ENCODE peak calls at places on chromosome 19, in nine cellular contexts. W, B, S, O, M, R, K, E and Q are unnamed samples.

GRCh38 chr19:41755328-41755913 is at the start of gene CEACAM6:
- DNase-seq in M (no peak), S (no peak), R (no peak), E (no peak), B (no peak), W (no peak), O (no peak), K (no peak), Q (no peak)

GRCh38 chr19:58181902-58182576 is 822 bp upstream of the ZNF274 start:
- DNase-seq in O (peak; percentile 34), B (peak; percentile 20), S (peak; percentile 60), R (peak; percentile 30), K (no peak), W (no peak), M (peak; percentile 67), E (peak; percentile 76), Q (no peak)

GRCh38 chr19:2546128-2547032 is 70.5 kb downstream of the GADD45B start:
- DNase-seq in S (no peak), M (no peak), B (peak; percentile 38), W (no peak), R (no peak), E (no peak), O (no peak), K (no peak), Q (no peak)

GRCh38 chr19:5112175-5112574 is 143.3 kb downstream of the KDM4B start:
- DNase-seq in W (no peak), M (no peak), K (no peak), E (no peak), R (no peak), O (no peak), S (no peak), B (no peak), Q (no peak)

GRCh38 chr19:8323781-8324185 is 2.5 kb downstream of the RPS28 start:
- DNase-seq in E (no peak), K (no peak), R (no peak), W (no peak), O (no peak), B (no peak), S (no peak), M (no peak), Q (no peak)

GRCh38 chr19:29858000-29858596 is 46.3 kb downstream of the CCNE1 start:
- DNase-seq in O (peak; percentile 28), M (peak; percentile 22), S (peak; percentile 37), E (peak; percentile 26), B (no peak), K (no peak), R (no peak), W (no peak), Q (no peak)

GRCh38 chr19:6750062-6750461 is 10.6 kb downstream of the TRIP10 start:
- DNase-seq in R (no peak), S (no peak), E (no peak), M (no peak), O (no peak), K (no peak), W (no peak), B (peak; percentile 71), Q (no peak)

GRCh38 chr19:18723871-18724377 is 40.4 kb downstream of the CRTC1 start:
- DNase-seq in B (no peak), O (no peak), S (no peak), M (no peak), E (no peak), W (no peak), R (no peak), K (no peak), Q (no peak)

GRCh38 chr19:17394891-17395415 is 957 bp upstream of the CCDC194 start:
- DNase-seq in M (peak; percentile 84), B (peak; percentile 27), O (peak; percentile 74), W (no peak), K (peak; percentile 46), R (peak; percentile 37), E (peak; percentile 74), S (peak; percentile 50), Q (peak; percentile 71)

GRCh38 chr19:46355991-46356669 is 9.2 kb downstream of the PPP5C start:
- DNase-seq in B (no peak), R (no peak), W (no peak), E (no peak), S (no peak), K (no peak), M (no peak), O (no peak), Q (no peak)

GRCh38 chr19:14080887-14081796 is 4.4 kb downstream of the C19orf67 start:
- DNase-seq in M (peak; percentile 100), R (peak; percentile 98), S (peak; percentile 100), E (peak; percentile 99), W (peak; percentile 99), O (peak; percentile 99), B (peak; percentile 100), K (peak; percentile 98), Q (peak; percentile 99)

GRCh38 chr19:10107254-10107653 is 1.1 kb downstream of the PPAN start:
- DNase-seq in R (no peak), S (no peak), E (no peak), W (no peak), M (no peak), B (no peak), O (no peak), K (no peak), Q (no peak)

GRCh38 chr19:4916292-4917082 is 7.2 kb downstream of the UHRF1 start:
- DNase-seq in B (no peak), W (no peak), R (no peak), K (no peak), E (no peak), S (no peak), M (no peak), O (no peak), Q (no peak)

GRCh38 chr19:42122691-42123607 is 9.3 kb downstream of the POU2F2 start:
- DNase-seq in K (no peak), R (no peak), O (no peak), W (peak; percentile 68), B (no peak), E (no peak), M (no peak), S (no peak), Q (no peak)

GRCh38 chr19:48393559-48394330 is at the start of gene GRIN2D:
- DNase-seq in E (peak; percentile 30), B (peak; percentile 26), W (no peak), S (peak; percentile 26), O (peak; percentile 68), R (no peak), K (no peak), M (peak; percentile 72), Q (no peak)
- TF ChIP-seq EZH2 in E (no peak), B (peak; percentile 87), W (no peak), S (no peak), O (no peak), R (peak; percentile 40), K (peak; percentile 79), M (no peak), Q (no peak)

GRCh38 chr19:709196-709964 is 645 bp downstream of the PALM start:
- DNase-seq in R (no peak), M (no peak), W (no peak), K (no peak), B (no peak), E (no peak), O (no peak), S (no peak), Q (no peak)
- TF ChIP-seq EZH2 in R (no peak), M (no peak), W (no peak), K (no peak), B (peak; percentile 74), E (no peak), O (peak; percentile 65), S (no peak), Q (no peak)

DNA sequence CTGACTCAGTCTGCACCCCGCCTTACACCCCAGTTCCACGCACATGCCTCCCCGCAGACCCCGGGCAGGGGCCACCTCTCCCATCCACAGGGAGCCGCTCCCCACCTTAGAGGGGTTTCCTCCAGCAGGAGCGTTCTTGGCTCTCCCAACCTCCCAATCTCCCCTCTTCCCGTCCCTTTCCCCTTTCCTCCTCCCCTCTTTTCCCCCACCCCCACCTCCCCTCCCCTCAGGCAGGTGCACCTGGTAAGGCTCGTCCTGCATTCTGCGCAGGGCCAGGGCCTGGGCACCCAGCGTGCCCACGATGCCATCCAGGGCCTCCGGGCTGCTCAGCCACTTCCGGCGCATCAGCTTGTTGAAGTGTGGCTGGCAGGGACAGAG is 27.3 kb downstream of the EXOC3L2 start:
- DNase-seq in W (no peak), E (no peak), K (no peak), B (no peak), R (no peak), M (no peak), S (no peak), O (no peak), Q (no peak)
- TF ChIP-seq EZH2 in W (no peak), E (no peak), K (no peak), B (no peak), R (no peak), M (no peak), S (no peak), O (no peak), Q (no peak)

DNA sequence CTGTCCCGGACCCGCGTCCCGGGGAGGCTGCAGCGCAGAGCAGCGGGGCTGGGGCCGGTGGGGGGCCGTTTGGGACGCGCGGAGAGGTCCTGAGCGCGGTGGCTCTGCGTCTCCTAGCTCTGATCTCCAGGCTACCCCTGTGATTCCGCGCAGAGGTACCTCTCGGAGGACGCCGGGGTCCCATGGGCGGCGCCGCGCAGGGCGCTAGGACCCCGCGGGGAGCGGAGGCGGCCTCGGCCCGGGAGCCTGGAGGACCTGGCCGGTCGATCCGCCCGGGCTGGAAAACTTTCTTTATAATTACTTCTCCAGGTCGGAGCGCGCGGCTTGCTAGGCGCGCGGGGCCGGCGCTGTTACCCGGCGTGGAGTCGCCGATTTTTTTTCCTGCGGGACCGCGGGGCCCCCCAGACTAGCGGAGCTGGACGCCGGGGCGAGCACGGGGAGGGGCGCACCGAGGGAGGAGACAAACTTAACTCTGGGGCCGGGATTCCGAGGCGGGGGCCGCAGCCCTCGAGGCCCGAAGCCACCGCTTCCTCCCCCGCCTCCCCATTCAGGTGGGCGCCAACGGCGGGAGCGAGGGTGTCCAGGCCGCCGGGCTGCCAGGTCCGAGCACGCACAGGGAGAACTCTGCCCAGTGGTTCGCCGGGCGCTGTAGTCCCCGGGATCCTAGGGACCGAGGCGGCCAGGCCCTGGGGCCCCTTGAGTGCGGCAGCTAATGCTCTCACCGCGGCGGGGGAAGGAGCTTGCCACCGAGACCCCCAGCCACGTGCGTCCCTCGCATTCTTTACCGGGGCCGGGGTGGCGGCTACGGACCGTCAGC is 848 bp upstream of the CEBPA start:
- DNase-seq in K (no peak), M (peak; percentile 60), R (peak; percentile 54), B (peak; percentile 52), O (peak; percentile 78), S (peak; percentile 32), E (no peak), W (no peak), Q (no peak)
- TF ChIP-seq EZH2 in K (peak; percentile 39), M (peak; percentile 42), R (no peak), B (peak; percentile 1), O (peak; percentile 79), S (no peak), E (no peak), W (no peak), Q (no peak)